ENCODE peak calls at places on chromosomes 3 and 15, in five cellular contexts. D is heart left ventricle; M is hepatocyte; U is CD4-positive, alpha-beta memory T cell; I is A549. C is an unnamed sample.
A peak's percentile ranks its signal among the peaks of the same experiment; 100 is the strongest.

GRCh38 chr15:27899583-27900295 is 199.4 kb downstream of the OCA2 start:
- DNase-seq in D (no peak), M (no peak), U (no peak), I (no peak), C (no peak)

GRCh38 chr3:113499081-113499480 is 15.9 kb downstream of the SPICE1 start:
- DNase-seq in D (no peak), M (no peak), U (no peak), I (no peak), C (no peak)

GRCh38 chr15:99982662-99983061 is 249.4 kb upstream of the LYSMD4 start:
- DNase-seq in D (no peak), M (no peak), U (no peak), I (no peak), C (peak; percentile 28)

GRCh38 chr3:52314495-52314894 is 1.6 kb upstream of the DNAH1 start:
- DNase-seq in D (no peak), M (no peak), U (no peak), I (no peak), C (no peak)

GRCh38 chr3:4976109-4976508 is 3.1 kb upstream of the BHLHE40 start:
- DNase-seq in D (peak; percentile 69), M (peak; percentile 72), U (no peak), I (peak; percentile 78), C (peak; percentile 67)

GRCh38 chr15:57158589-57158988 is 217.7 kb upstream of the CGNL1 start:
- DNase-seq in D (peak; percentile 39), M (no peak), U (no peak), I (no peak), C (no peak)

GRCh38 chr15:92922405-92923002 is 22.4 kb downstream of the CHD2 start:
- DNase-seq in D (no peak), M (no peak), U (no peak), I (no peak), C (no peak)

GRCh38 chr15:72197045-72197459 is 535 bp downstream of the GRAMD2A start:
- DNase-seq in D (no peak), M (no peak), U (no peak), I (no peak), C (no peak)

GRCh38 chr15:98865397-98866339 is 141.9 kb downstream of the PGPEP1L start:
- DNase-seq in D (peak; percentile 84), M (no peak), U (peak; percentile 66), I (no peak), C (peak; percentile 89)

GRCh38 chr3:140443073-140443472 is 234.8 kb upstream of the TRIM42 start:
- DNase-seq in D (no peak), M (no peak), U (no peak), I (no peak), C (no peak)

GRCh38 chr3:173639098-173639497 is 241.6 kb downstream of the NLGN1 start:
- DNase-seq in D (no peak), M (no peak), U (no peak), I (no peak), C (no peak)

GRCh38 chr3:119181765-119182164 is 8.4 kb downstream of the UPK1B start:
- DNase-seq in D (no peak), M (peak; percentile 66), U (no peak), I (peak; percentile 68), C (no peak)

GRCh38 chr3:148333091-148333490 is 364.6 kb upstream of the AGTR1 start:
- DNase-seq in D (no peak), M (peak; percentile 21), U (no peak), I (no peak), C (no peak)

GRCh38 chr3:123271466-123272159 is 69.9 kb downstream of the SEC22A start:
- DNase-seq in D (no peak), M (no peak), U (no peak), I (no peak), C (no peak)

GRCh38 chr15:92112180-92112579 is 258.7 kb downstream of the SLCO3A1 start:
- DNase-seq in D (peak; percentile 57), M (no peak), U (no peak), I (no peak), C (no peak)

GRCh38 chr3:72255191-72255590 is 470.2 kb upstream of the PROK2 start:
- DNase-seq in D (no peak), M (peak; percentile 40), U (no peak), I (no peak), C (no peak)

GRCh38 chr3:38556640-38557358 is 60.7 kb downstream of the EXOG start:
- DNase-seq in D (no peak), M (no peak), U (no peak), I (no peak), C (peak; percentile 15)

GRCh38 chr3:115359507-115359906 is 212.4 kb upstream of the ZBTB20 start:
- DNase-seq in D (no peak), M (no peak), U (no peak), I (no peak), C (no peak)

GRCh38 chr3:116678853-116679252 is 30.7 kb upstream of the TUSC7 start:
- DNase-seq in D (no peak), M (no peak), U (no peak), I (no peak), C (no peak)

GRCh38 chr3:13026534-13026933 is 46.7 kb downstream of the IQSEC1 start:
- DNase-seq in D (peak; percentile 3), M (no peak), U (no peak), I (no peak), C (no peak)

GRCh38 chr3:58408906-58409305 is 24.7 kb downstream of the PDHB start:
- DNase-seq in D (no peak), M (no peak), U (no peak), I (no peak), C (no peak)

GRCh38 chr3:11060500-11061251 is 68.1 kb downstream of the SLC6A1 start:
- DNase-seq in D (peak; percentile 61), M (peak; percentile 88), U (peak; percentile 4), I (peak; percentile 75), C (peak; percentile 74)

GRCh38 chr3:151259664-151260063 is 18.7 kb downstream of the P2RY14 start:
- DNase-seq in D (no peak), M (no peak), U (no peak), I (no peak), C (no peak)

GRCh38 chr3:4531478-4532025 is 38.4 kb downstream of the ITPR1 start:
- DNase-seq in D (peak; percentile 34), M (peak; percentile 46), U (no peak), I (no peak), C (no peak)

GRCh38 chr3:15768421-15769255 is 29.1 kb downstream of the ANKRD28 start:
- DNase-seq in D (no peak), M (peak; percentile 71), U (no peak), I (peak; percentile 93), C (peak; percentile 48)

GRCh38 chr15:67850995-67851535 is 11.2 kb upstream of the RNU6-1 start:
- DNase-seq in D (no peak), M (no peak), U (no peak), I (no peak), C (no peak)

GRCh38 chr3:187714404-187714979 is 12.1 kb upstream of the RTP2 start:
- DNase-seq in D (peak; percentile 59), M (peak; percentile 84), U (peak; percentile 73), I (peak; percentile 59), C (no peak)

GRCh38 chr3:57078366-57079220 is 18.1 kb downstream of the SPATA12 start:
- DNase-seq in D (peak; percentile 45), M (peak; percentile 74), U (peak; percentile 26), I (peak; percentile 51), C (peak; percentile 84)

GRCh38 chr15:27137127-27137526 is 166.1 kb downstream of the GABRG3 start:
- DNase-seq in D (no peak), M (no peak), U (no peak), I (no peak), C (no peak)

GRCh38 chr3:141240290-141241247 is 8.9 kb downstream of the PXYLP1 start:
- DNase-seq in D (no peak), M (no peak), U (no peak), I (no peak), C (no peak)

GRCh38 chr3:48694610-48695051 is 8.9 kb upstream of the NCKIPSD start:
- DNase-seq in D (peak; percentile 85), M (peak; percentile 58), U (no peak), I (no peak), C (peak; percentile 89)

GRCh38 chr3:111764645-111765091 is 94.4 kb upstream of the PHLDB2 start:
- DNase-seq in D (no peak), M (peak; percentile 34), U (no peak), I (no peak), C (no peak)

GRCh38 chr3:111763968-111764367 is 95.1 kb upstream of the PHLDB2 start:
- DNase-seq in D (no peak), M (no peak), U (no peak), I (no peak), C (no peak)

GRCh38 chr3:111761309-111761795 is 97.7 kb upstream of the PHLDB2 start:
- DNase-seq in D (no peak), M (no peak), U (no peak), I (no peak), C (no peak)

GRCh38 chr3:111763101-111763500 is 96.0 kb upstream of the PHLDB2 start:
- DNase-seq in D (no peak), M (no peak), U (no peak), I (no peak), C (no peak)

GRCh38 chr3:111762535-111762934 is 96.5 kb upstream of the PHLDB2 start:
- DNase-seq in D (no peak), M (peak; percentile 42), U (no peak), I (no peak), C (no peak)
- H3K27ac ChIP-seq in D (peak overlapping the region; percentile 51), M (peak overlapping the region; percentile 76), U (no peak overlapping the region), I (peak overlapping the region; percentile 64), C (peak overlapping the region; percentile 68)

GRCh38 chr15:60592386-60593339 is 113.7 kb upstream of the ICE2 start:
- DNase-seq in D (peak; percentile 89), M (peak; percentile 92), U (peak; percentile 88), I (peak; percentile 9), C (peak; percentile 94)
- H3K27ac ChIP-seq in D (peak overlapping the region; percentile 95), M (peak overlapping the region; percentile 83), U (peak overlapping the region; percentile 92), I (no peak overlapping the region), C (peak overlapping the region; percentile 99)

GRCh38 chr3:127031845-127032244 is 48.9 kb downstream of the PLXNA1 start:
- DNase-seq in D (no peak), M (no peak), U (no peak), I (no peak), C (no peak)

GRCh38 chr3:127034195-127034989 is 51.5 kb downstream of the PLXNA1 start:
- DNase-seq in D (peak; percentile 25), M (no peak), U (no peak), I (no peak), C (peak; percentile 45)

GRCh38 chr3:127033786-127034185 is 50.9 kb downstream of the PLXNA1 start:
- DNase-seq in D (no peak), M (no peak), U (no peak), I (no peak), C (peak; percentile 12)

GRCh38 chr3:127032296-127032990 is 49.5 kb downstream of the PLXNA1 start:
- DNase-seq in D (no peak), M (no peak), U (no peak), I (no peak), C (no peak)

DNA sequence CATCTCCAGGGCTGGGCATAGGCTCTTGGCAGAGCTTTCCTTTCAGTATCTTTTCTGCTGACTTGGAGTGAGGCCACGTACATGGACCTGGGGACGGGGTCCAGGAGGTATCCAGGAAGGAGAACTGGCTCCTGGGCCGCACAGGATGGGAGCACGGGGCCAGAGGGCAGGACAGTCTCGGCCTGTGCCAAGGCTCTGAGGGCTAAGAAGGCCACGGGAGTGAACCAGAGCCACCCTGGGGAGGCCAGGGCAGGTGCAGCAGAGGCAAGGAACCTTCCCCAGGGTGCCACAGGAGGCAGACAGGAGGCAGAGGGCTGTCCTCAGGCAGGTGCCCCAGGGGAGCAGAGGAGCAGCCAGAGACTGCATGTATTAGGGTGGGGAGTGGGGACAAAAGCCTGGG is 50.3 kb downstream of the PLXNA1 start:
- DNase-seq in D (no peak), M (no peak), U (no peak), I (no peak), C (no peak)
- H3K27ac ChIP-seq in D (no peak overlapping the region), M (no peak overlapping the region), U (no peak overlapping the region), I (no peak overlapping the region), C (no peak overlapping the region)

GRCh38 chr15:75732809-75733451 is 20.3 kb upstream of the CSPG4 start:
- DNase-seq in D (peak; percentile 68), M (peak; percentile 84), U (no peak), I (peak; percentile 65), C (peak; percentile 82)
- H3K27ac ChIP-seq in D (no peak overlapping the region), M (peak overlapping the region; percentile 90), U (no peak overlapping the region), I (no peak overlapping the region), C (no peak overlapping the region)